ENCODE peak calls at places on chromosomes 2 and 18, in six cellular contexts. One of them, this sample, is unnamed.

GRCh38 chr2:205776139-205776538 is 93.8 kb downstream of the NRP2 start:
- DNase-seq in mesendoderm: peak
- DNase-seq in tibial artery: no peak
- DNase-seq in activated CD8-positive, alpha-beta memory T cell treated with anti-CD3 and anti-CD28 coated beads for 48 hours: peak
- DNase-seq in NCI-H1694 treated with DMSO at 0.1 percent for 48 hours: no peak
- DNase-seq in B cell: no peak
- DNase-seq in this sample: peak

GRCh38 chr18:73697395-73697794 is 450.2 kb downstream of the FBXO15 start:
- DNase-seq in B cell: no peak
- DNase-seq in tibial artery: no peak
- DNase-seq in NCI-H1694 treated with DMSO at 0.1 percent for 48 hours: no peak
- DNase-seq in activated CD8-positive, alpha-beta memory T cell treated with anti-CD3 and anti-CD28 coated beads for 48 hours: no peak
- DNase-seq in mesendoderm: no peak
- DNase-seq in this sample: no peak

GRCh38 chr2:235642446-235643107 is 148.7 kb downstream of the AGAP1 start:
- DNase-seq in mesendoderm: no peak
- DNase-seq in activated CD8-positive, alpha-beta memory T cell treated with anti-CD3 and anti-CD28 coated beads for 48 hours: no peak
- DNase-seq in B cell: no peak
- DNase-seq in tibial artery: no peak
- DNase-seq in NCI-H1694 treated with DMSO at 0.1 percent for 48 hours: no peak
- DNase-seq in this sample: no peak

GRCh38 chr18:57077786-57078552 is 68.9 kb upstream of the BOD1L2 start:
- DNase-seq in mesendoderm: no peak
- DNase-seq in B cell: peak
- DNase-seq in activated CD8-positive, alpha-beta memory T cell treated with anti-CD3 and anti-CD28 coated beads for 48 hours: peak
- DNase-seq in tibial artery: no peak
- DNase-seq in NCI-H1694 treated with DMSO at 0.1 percent for 48 hours: no peak
- DNase-seq in this sample: no peak

GRCh38 chr2:121650554-121650930 is 1.3 kb upstream of the CLASP1 start:
- DNase-seq in mesendoderm: no peak
- DNase-seq in NCI-H1694 treated with DMSO at 0.1 percent for 48 hours: no peak
- DNase-seq in activated CD8-positive, alpha-beta memory T cell treated with anti-CD3 and anti-CD28 coated beads for 48 hours: no peak
- DNase-seq in tibial artery: no peak
- DNase-seq in B cell: peak
- DNase-seq in this sample: no peak

GRCh38 chr2:69013123-69013836 is at the start of gene ANTXR1:
- DNase-seq in tibial artery: peak
- DNase-seq in B cell: no peak
- DNase-seq in NCI-H1694 treated with DMSO at 0.1 percent for 48 hours: peak
- DNase-seq in mesendoderm: peak
- DNase-seq in activated CD8-positive, alpha-beta memory T cell treated with anti-CD3 and anti-CD28 coated beads for 48 hours: no peak
- DNase-seq in this sample: peak

GRCh38 chr2:97911922-97912575 is 83.7 kb downstream of the TMEM131 start:
- DNase-seq in NCI-H1694 treated with DMSO at 0.1 percent for 48 hours: no peak
- DNase-seq in tibial artery: no peak
- DNase-seq in activated CD8-positive, alpha-beta memory T cell treated with anti-CD3 and anti-CD28 coated beads for 48 hours: no peak
- DNase-seq in mesendoderm: no peak
- DNase-seq in B cell: no peak
- DNase-seq in this sample: no peak

GRCh38 chr18:9968081-9968848 is 54.4 kb downstream of the VAPA start:
- DNase-seq in activated CD8-positive, alpha-beta memory T cell treated with anti-CD3 and anti-CD28 coated beads for 48 hours: no peak
- DNase-seq in NCI-H1694 treated with DMSO at 0.1 percent for 48 hours: no peak
- DNase-seq in tibial artery: no peak
- DNase-seq in mesendoderm: peak
- DNase-seq in B cell: no peak
- DNase-seq in this sample: peak

GRCh38 chr2:51218057-51218456 is 186.1 kb upstream of the NRXN1 start:
- DNase-seq in tibial artery: no peak
- DNase-seq in mesendoderm: no peak
- DNase-seq in NCI-H1694 treated with DMSO at 0.1 percent for 48 hours: no peak
- DNase-seq in B cell: no peak
- DNase-seq in activated CD8-positive, alpha-beta memory T cell treated with anti-CD3 and anti-CD28 coated beads for 48 hours: no peak
- DNase-seq in this sample: no peak

GRCh38 chr2:214185546-214185945 is 225.3 kb upstream of the VWC2L start:
- DNase-seq in activated CD8-positive, alpha-beta memory T cell treated with anti-CD3 and anti-CD28 coated beads for 48 hours: no peak
- DNase-seq in NCI-H1694 treated with DMSO at 0.1 percent for 48 hours: no peak
- DNase-seq in mesendoderm: no peak
- DNase-seq in B cell: no peak
- DNase-seq in tibial artery: no peak
- DNase-seq in this sample: no peak